ENCODE peak calls at places on chromosomes 12 and 14, in eight cellular contexts. C is pancreas; K is PC-3; F is body of pancreas; P is A549; Z is cardiac muscle cell; V is RWPE2; E is CD8-positive, alpha-beta T cell. W is an unnamed sample. For H3K9me3, the result is how much of the 10 kb centered on the place peaks cover.

GRCh38 chr12:2364566-2365165 is 311.9 kb downstream of the CACNA1C start:
- DNase-seq in C (no peak), K (no peak), F (no peak), P (no peak), Z (no peak), V (no peak), E (no peak), W (no peak)

GRCh38 chr14:90965765-90966164 is 94.7 kb downstream of the RPS6KA5 start:
- DNase-seq in C (no peak), K (no peak), F (no peak), P (no peak), Z (no peak), V (no peak), E (no peak), W (no peak)

GRCh38 chr14:20723458-20723857 is 22.2 kb upstream of the EDDM3A start:
- DNase-seq in C (no peak), K (no peak), F (no peak), P (no peak), Z (peak), V (no peak), E (no peak), W (no peak)

GRCh38 chr12:10695852-10696251 is 22.0 kb upstream of the STYK1 start:
- DNase-seq in C (no peak), K (no peak), F (no peak), P (no peak), Z (no peak), V (no peak), E (no peak), W (no peak)

GRCh38 chr12:124750787-124751471 is 112.7 kb downstream of the SCARB1 start:
- DNase-seq in C (no peak), K (no peak), F (no peak), P (peak), Z (no peak), V (no peak), E (no peak), W (no peak)

GRCh38 chr14:59454131-59454530 is 11.0 kb downstream of the GPR135 start:
- DNase-seq in C (no peak), K (peak), F (no peak), P (peak), Z (peak), V (no peak), E (no peak), W (no peak)

GRCh38 chr12:107564946-107565345 is 120.7 kb upstream of the PWP1 start:
- DNase-seq in C (no peak), K (peak), F (no peak), P (peak), Z (no peak), V (no peak), E (no peak), W (no peak)

GRCh38 chr14:24058951-24059475 is 7.2 kb downstream of the CARMIL3 start:
- DNase-seq in C (peak), K (no peak), F (peak), P (no peak), Z (no peak), V (peak), E (no peak), W (no peak)

GRCh38 chr12:113273053-113273725 is 51.9 kb downstream of the TPCN1 start:
- DNase-seq in C (no peak), K (no peak), F (no peak), P (no peak), Z (peak), V (no peak), E (no peak), W (no peak)

GRCh38 chr12:52907092-52907810 is 2.4 kb upstream of the KRT8 start:
- DNase-seq in C (peak), K (peak), F (peak), P (peak), Z (peak), V (peak), E (no peak), W (no peak)

DNA sequence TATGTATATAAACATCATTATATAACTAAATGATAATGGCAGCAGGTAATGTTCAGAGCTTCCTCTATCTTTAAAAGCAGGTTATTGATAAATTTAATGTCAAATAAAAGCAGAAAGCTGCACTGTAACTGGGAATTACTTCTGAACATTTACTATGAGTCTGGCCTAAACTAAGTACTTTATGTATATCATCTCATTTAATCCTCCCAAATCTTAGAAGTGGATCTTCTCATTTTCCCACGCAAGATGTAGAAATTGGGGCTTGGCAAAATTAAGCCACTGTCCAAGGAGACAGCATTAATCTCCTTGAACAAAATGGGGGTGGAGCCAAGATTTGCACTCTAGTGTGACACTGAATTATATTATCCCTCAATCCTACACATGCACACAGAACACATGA is 5.7 kb downstream of the NIN start:
- DNase-seq in C (no peak), K (no peak), F (no peak), P (no peak), Z (no peak), V (no peak), E (no peak), W (no peak)
- H3K4me3 ChIP-seq in C (no peak), K (no peak), F (no peak), P (no peak), Z (no peak), V (no peak), E (no peak), W (no peak)

DNA sequence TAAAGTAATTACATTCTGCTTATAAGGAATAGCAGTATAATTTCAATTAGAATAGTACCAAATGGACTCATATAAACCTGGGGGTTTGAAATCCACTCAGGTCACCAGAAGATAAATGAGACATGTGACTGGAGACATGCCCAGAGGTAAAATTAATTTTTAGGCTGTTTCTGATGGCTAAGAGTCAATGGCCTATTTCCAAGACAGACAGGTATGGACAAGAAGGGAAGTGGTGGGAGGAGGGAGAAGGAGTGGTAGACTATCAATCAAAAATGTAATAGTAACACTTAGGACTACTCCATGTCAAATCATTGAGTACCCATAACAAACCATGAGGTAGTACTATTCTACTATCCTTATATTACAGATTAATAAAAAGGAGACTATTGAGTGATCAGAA is 544.0 kb downstream of the GALC start:
- DNase-seq in C (no peak), K (no peak), F (no peak), P (no peak), Z (no peak), V (no peak), E (no peak), W (no peak)
- H3K9me3 ChIP-seq in C (under half), K (under half), F (under half), P (under half), Z (under half), V (under half), E (under half), W (under half)

DNA sequence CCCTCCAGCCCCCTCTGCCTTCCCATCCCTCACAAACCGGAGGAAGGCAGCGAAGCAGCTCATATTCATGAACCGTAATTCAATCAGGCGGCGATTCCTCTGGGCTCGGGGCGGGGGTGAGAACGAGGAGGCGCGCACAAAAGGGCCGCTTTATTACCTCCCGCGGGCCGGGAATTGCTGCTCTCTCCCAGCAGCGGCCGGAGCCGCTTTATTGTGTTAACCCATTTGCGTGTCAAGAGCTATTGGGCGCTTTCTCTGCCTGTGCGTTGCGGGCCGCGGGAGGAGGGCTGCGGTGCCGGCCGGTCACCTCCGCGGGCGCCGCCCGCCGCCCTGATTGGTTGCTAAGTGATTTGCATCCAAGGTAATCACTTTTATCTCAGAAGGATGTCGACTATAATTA is 4.8 kb downstream of the FAM222A start:
- DNase-seq in C (no peak), K (no peak), F (no peak), P (no peak), Z (no peak), V (no peak), E (no peak), W (no peak)
- H3K4me3 ChIP-seq in C (no peak), K (no peak), F (no peak), P (no peak), Z (peak), V (no peak), E (no peak), W (no peak)

DNA sequence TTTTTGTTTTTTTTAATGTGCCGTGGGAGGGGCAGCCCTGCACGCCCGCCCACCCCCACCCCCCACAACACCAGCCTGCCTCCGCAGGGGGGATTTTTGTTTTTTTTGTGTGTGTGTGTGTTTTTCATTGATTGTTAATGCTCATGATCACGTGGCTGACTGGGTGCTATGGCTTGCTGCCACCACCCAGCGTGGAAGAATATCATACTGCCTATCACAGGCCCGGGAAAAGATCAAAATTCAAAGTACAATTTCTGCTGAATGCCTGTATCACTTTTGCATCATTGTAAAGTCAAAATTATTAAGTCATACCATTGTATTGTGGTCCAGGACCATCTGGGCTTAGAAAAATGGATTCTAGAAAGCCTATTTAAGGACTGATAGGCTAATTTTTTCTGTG is 8.4 kb downstream of the RESF1 start:
- DNase-seq in C (no peak), K (no peak), F (no peak), P (no peak), Z (no peak), V (no peak), E (no peak), W (no peak)
- H3K9me3 ChIP-seq in C (under half), K (under half), F (under half), P (under half), Z (under half), V (under half), E (under half), W (under half)

GRCh38 chr14:101730626-101731186 is 30.8 kb upstream of the PPP2R5C start:
- DNase-seq in C (no peak), K (no peak), F (no peak), P (no peak), Z (no peak), V (no peak), E (no peak), W (no peak)
- H3K4me3 ChIP-seq in C (no peak), K (peak), F (no peak), P (no peak), Z (no peak), V (no peak), E (no peak), W (peak)

GRCh38 chr14:99125616-99126431 is 146.2 kb downstream of the BCL11B start:
- DNase-seq in C (no peak), K (no peak), F (no peak), P (no peak), Z (no peak), V (no peak), E (no peak), W (no peak)
- H3K9me3 ChIP-seq in C (under half), K (under half), F (under half), P (under half), Z (under half), V (under half), E (under half), W (under half)